ENCODE peak calls at places on chromosome 19, in five cellular contexts. One of them, this sample, is unnamed.
A peak's percentile ranks its signal among the peaks of the same experiment; 100 is the strongest.

GRCh38 chr19:1067341-1068103 is 555 bp downstream of the ARHGAP45 start:
- DNase-seq in WERI-Rb-1: no peak
- DNase-seq in right cardiac atrium: peak; percentile 61
- DNase-seq in cardiac fibroblast: no peak
- DNase-seq in GM04504: no peak
- DNase-seq in this sample: no peak

GRCh38 chr19:12766051-12766521 is 9.3 kb downstream of the HOOK2 start:
- DNase-seq in WERI-Rb-1: peak; percentile 92
- DNase-seq in right cardiac atrium: peak; percentile 95
- DNase-seq in cardiac fibroblast: peak; percentile 74
- DNase-seq in GM04504: no peak
- DNase-seq in this sample: peak; percentile 86

GRCh38 chr19:54317965-54318240 is 4.9 kb upstream of the LILRA5 start:
- DNase-seq in WERI-Rb-1: no peak
- DNase-seq in right cardiac atrium: no peak
- DNase-seq in cardiac fibroblast: no peak
- DNase-seq in GM04504: no peak
- DNase-seq in this sample: no peak

GRCh38 chr19:2446390-2446789 is 10.4 kb downstream of the LMNB2 start:
- DNase-seq in WERI-Rb-1: peak; percentile 84
- DNase-seq in right cardiac atrium: no peak
- DNase-seq in cardiac fibroblast: no peak
- DNase-seq in GM04504: no peak
- DNase-seq in this sample: no peak

GRCh38 chr19:5828661-5829566 is 10.6 kb downstream of the FUT6 start:
- DNase-seq in WERI-Rb-1: no peak
- DNase-seq in right cardiac atrium: peak; percentile 84
- DNase-seq in cardiac fibroblast: no peak
- DNase-seq in GM04504: no peak
- DNase-seq in this sample: peak; percentile 38

GRCh38 chr19:1396019-1396767 is 5.1 kb downstream of the GAMT start:
- DNase-seq in WERI-Rb-1: no peak
- DNase-seq in right cardiac atrium: peak; percentile 77
- DNase-seq in cardiac fibroblast: no peak
- DNase-seq in GM04504: no peak
- DNase-seq in this sample: no peak

GRCh38 chr19:43527860-43528622 is 1.0 kb upstream of the ETHE1 start:
- DNase-seq in WERI-Rb-1: no peak
- DNase-seq in right cardiac atrium: peak; percentile 59
- DNase-seq in cardiac fibroblast: peak; percentile 34
- DNase-seq in GM04504: no peak
- DNase-seq in this sample: no peak

GRCh38 chr19:29529646-29530548 is 4.1 kb downstream of the VSTM2B start:
- DNase-seq in WERI-Rb-1: no peak
- DNase-seq in right cardiac atrium: no peak
- DNase-seq in cardiac fibroblast: no peak
- DNase-seq in GM04504: no peak
- DNase-seq in this sample: no peak

GRCh38 chr19:38411041-38411712 is 8.3 kb downstream of the FAM98C start:
- DNase-seq in WERI-Rb-1: no peak
- DNase-seq in right cardiac atrium: no peak
- DNase-seq in cardiac fibroblast: no peak
- DNase-seq in GM04504: no peak
- DNase-seq in this sample: no peak

GRCh38 chr19:10362259-10362658 is 18.1 kb downstream of the TYK2 start:
- DNase-seq in WERI-Rb-1: no peak
- DNase-seq in right cardiac atrium: no peak
- DNase-seq in cardiac fibroblast: no peak
- DNase-seq in GM04504: no peak
- DNase-seq in this sample: no peak